ENCODE peak calls at places on chromosomes 7 and 10, in nine cellular contexts. T, I, O, X, D, C, P, V and L are unnamed samples.

GRCh38 chr10:74746813-74747212 is 79.6 kb upstream of the KAT6B start:
- DNase-seq in T (no peak), I (no peak), O (no peak), X (no peak), D (no peak), C (peak), P (no peak), V (no peak), L (no peak)

GRCh38 chr7:21260939-21261338 is 166.9 kb upstream of the SP4 start:
- DNase-seq in T (no peak), I (no peak), O (no peak), X (no peak), D (no peak), C (no peak), P (no peak), V (no peak), L (no peak)

GRCh38 chr7:75977741-75978140 is 16.7 kb downstream of the TMEM120A start:
- DNase-seq in T (no peak), I (no peak), O (no peak), X (no peak), D (no peak), C (no peak), P (no peak), V (peak), L (no peak)

GRCh38 chr10:1679821-1680650 is 57.3 kb downstream of the ADARB2 start:
- DNase-seq in T (no peak), I (no peak), O (no peak), X (no peak), D (no peak), C (no peak), P (no peak), V (no peak), L (no peak)

GRCh38 chr7:137772748-137773147 is 74.0 kb downstream of the DGKI start:
- DNase-seq in T (no peak), I (peak), O (no peak), X (peak), D (peak), C (no peak), P (no peak), V (no peak), L (no peak)

GRCh38 chr7:109879429-109879828 is 1211.5 kb upstream of the LRRN3 start:
- DNase-seq in T (peak), I (no peak), O (no peak), X (no peak), D (no peak), C (no peak), P (no peak), V (no peak), L (no peak)

GRCh38 chr10:132311338-132311939 is 3.7 kb upstream of the STK32C start:
- DNase-seq in T (peak), I (no peak), O (no peak), X (no peak), D (no peak), C (no peak), P (peak), V (no peak), L (no peak)

GRCh38 chr10:129725482-129725881 is 238.6 kb downstream of the EBF3 start:
- DNase-seq in T (no peak), I (no peak), O (no peak), X (no peak), D (no peak), C (no peak), P (no peak), V (no peak), L (no peak)

GRCh38 chr10:111835562-111835961 is 348.0 kb downstream of the GPAM start:
- DNase-seq in T (no peak), I (peak), O (no peak), X (no peak), D (no peak), C (no peak), P (no peak), V (no peak), L (no peak)

GRCh38 chr10:49089789-49090595 is 25.3 kb downstream of the VSTM4 start:
- DNase-seq in T (no peak), I (no peak), O (no peak), X (no peak), D (no peak), C (no peak), P (peak), V (no peak), L (no peak)

GRCh38 chr7:98133181-98133580 is 26.5 kb downstream of the LMTK2 start:
- DNase-seq in T (no peak), I (peak), O (peak), X (peak), D (no peak), C (no peak), P (no peak), V (no peak), L (no peak)

GRCh38 chr10:102118867-102119266 is 1.3 kb downstream of the LDB1 start:
- DNase-seq in T (peak), I (peak), O (no peak), X (no peak), D (no peak), C (no peak), P (no peak), V (peak), L (no peak)

GRCh38 chr7:128395748-128396147 is 14.0 kb downstream of the IMPDH1 start:
- DNase-seq in T (no peak), I (no peak), O (no peak), X (no peak), D (no peak), C (no peak), P (no peak), V (no peak), L (no peak)

GRCh38 chr7:136105191-136105590 is 128.0 kb upstream of the MTPN start:
- DNase-seq in T (no peak), I (no peak), O (no peak), X (no peak), D (no peak), C (no peak), P (no peak), V (no peak), L (no peak)

GRCh38 chr10:103545771-103546281 is 52.3 kb downstream of the NEURL1 start:
- DNase-seq in T (peak), I (no peak), O (no peak), X (no peak), D (no peak), C (peak), P (no peak), V (no peak), L (no peak)

GRCh38 chr10:88497878-88498277 is 85.2 kb downstream of the RNLS start:
- DNase-seq in T (no peak), I (no peak), O (no peak), X (no peak), D (no peak), C (no peak), P (no peak), V (no peak), L (no peak)

GRCh38 chr7:155660059-155660757 is 15.7 kb downstream of the RBM33 start:
- DNase-seq in T (no peak), I (peak), O (no peak), X (peak), D (no peak), C (no peak), P (no peak), V (no peak), L (no peak)

GRCh38 chr10:103069453-103070331 is 123.4 kb downstream of the NT5C2 start:
- DNase-seq in T (peak), I (peak), O (no peak), X (peak), D (peak), C (peak), P (no peak), V (peak), L (peak)

GRCh38 chr7:115024276-115024675 is 102.4 kb downstream of the MDFIC start:
- DNase-seq in T (no peak), I (no peak), O (no peak), X (no peak), D (no peak), C (no peak), P (no peak), V (no peak), L (no peak)

GRCh38 chr10:111391146-111391545 is 314.3 kb downstream of the ADRA2A start:
- DNase-seq in T (no peak), I (peak), O (no peak), X (no peak), D (no peak), C (no peak), P (no peak), V (no peak), L (no peak)

GRCh38 chr10:97336942-97337719 is 2.6 kb upstream of the FRAT2 start:
- DNase-seq in T (peak), I (no peak), O (no peak), X (peak), D (no peak), C (no peak), P (no peak), V (no peak), L (no peak)

GRCh38 chr7:116713918-116714317 is 41.9 kb downstream of the MET start:
- DNase-seq in T (no peak), I (peak), O (no peak), X (peak), D (peak), C (no peak), P (no peak), V (no peak), L (no peak)

GRCh38 chr7:23335621-23336020 is 36.5 kb downstream of the MALSU1 start:
- DNase-seq in T (no peak), I (no peak), O (no peak), X (no peak), D (no peak), C (no peak), P (no peak), V (no peak), L (no peak)

GRCh38 chr7:64887756-64888508 is 15.1 kb upstream of the ZNF273 start:
- DNase-seq in T (peak), I (no peak), O (no peak), X (no peak), D (no peak), C (peak), P (no peak), V (no peak), L (no peak)